ENCODE peak calls at places on chromosomes 13 and 19, in five cellular contexts. S is astrocyte, L is fibroblast of lung, R is esophagus squamous epithelium, W is BE2C. A is an unnamed sample.

GRCh38 chr13:48750588-48751383 is 97.1 kb downstream of the CYSLTR2 start:
- DNase-seq in S (no peak), L (peak), R (no peak), W (no peak), A (no peak)

GRCh38 chr13:60000986-60001385 is 162.7 kb downstream of the DIAPH3 start:
- DNase-seq in S (no peak), L (no peak), R (no peak), W (no peak), A (no peak)

GRCh38 chr13:40026741-40027140 is 371.3 kb downstream of the COG6 start:
- DNase-seq in S (no peak), L (no peak), R (no peak), W (no peak), A (no peak)

GRCh38 chr13:33083054-33083453 is 66.8 kb downstream of the KL start:
- DNase-seq in S (no peak), L (no peak), R (no peak), W (no peak), A (no peak)

GRCh38 chr19:8089664-8090601 is 37.4 kb downstream of the CCL25 start:
- DNase-seq in S (no peak), L (no peak), R (no peak), W (no peak), A (no peak)

GRCh38 chr19:31783592-31783991 is 434.4 kb upstream of the TSHZ3 start:
- DNase-seq in S (no peak), L (no peak), R (no peak), W (no peak), A (no peak)

GRCh38 chr19:53511357-53511756 is 26.6 kb upstream of the ZNF331 start:
- DNase-seq in S (no peak), L (no peak), R (no peak), W (no peak), A (no peak)

GRCh38 chr13:97321101-97321500 is 99.0 kb downstream of the MBNL2 start:
- DNase-seq in S (no peak), L (no peak), R (no peak), W (no peak), A (no peak)

GRCh38 chr19:47436712-47437401 is 17.5 kb upstream of the MEIS3 start:
- DNase-seq in S (no peak), L (peak), R (no peak), W (peak), A (peak)

GRCh38 chr19:17114414-17114831 is 38.8 kb downstream of the MYO9B start:
- DNase-seq in S (peak), L (peak), R (no peak), W (no peak), A (no peak)

GRCh38 chr19:30161770-30162169 is 210.4 kb upstream of the ZNF536 start:
- DNase-seq in S (no peak), L (no peak), R (no peak), W (no peak), A (no peak)

GRCh38 chr19:35756373-35757230 is at the start of gene HSPB6:
- DNase-seq in S (peak), L (peak), R (no peak), W (no peak), A (no peak)

GRCh38 chr13:51717786-51718398 is 86.1 kb downstream of the DHRS12 start:
- DNase-seq in S (no peak), L (no peak), R (no peak), W (no peak), A (no peak)

GRCh38 chr19:4173479-4174211 is 8.7 kb downstream of the SIRT6 start:
- DNase-seq in S (no peak), L (no peak), R (no peak), W (no peak), A (no peak)

GRCh38 chr19:42487025-42487797 is 41.1 kb downstream of the CEACAM1 start:
- DNase-seq in S (no peak), L (no peak), R (no peak), W (no peak), A (no peak)

GRCh38 chr13:112876305-112877000 is 92.6 kb upstream of the MCF2L start:
- DNase-seq in S (no peak), L (no peak), R (no peak), W (no peak), A (no peak)

GRCh38 chr13:114284680-114285079 is 3.3 kb downstream of the UPF3A start:
- DNase-seq in S (no peak), L (no peak), R (no peak), W (no peak), A (no peak)

GRCh38 chr13:97224544-97225324 is 2.6 kb downstream of the MBNL2 start:
- DNase-seq in S (peak), L (peak), R (no peak), W (no peak), A (no peak)

GRCh38 chr19:30145467-30145866 is 203.4 kb downstream of the URI1 start:
- DNase-seq in S (no peak), L (no peak), R (no peak), W (no peak), A (no peak)

GRCh38 chr19:2149980-2150793 is 1.2 kb downstream of the AP3D1 start:
- DNase-seq in S (no peak), L (peak), R (no peak), W (no peak), A (no peak)

GRCh38 chr19:40799558-40800338 is 757 bp downstream of the EGLN2 start:
- DNase-seq in S (no peak), L (no peak), R (no peak), W (peak), A (no peak)

GRCh38 chr19:33159893-33160292 is 28.0 kb downstream of the WDR88 start:
- DNase-seq in S (no peak), L (no peak), R (no peak), W (no peak), A (no peak)

GRCh38 chr13:40982772-40983171 is 36.3 kb downstream of the ELF1 start:
- DNase-seq in S (peak), L (peak), R (no peak), W (no peak), A (peak)

GRCh38 chr13:26132756-26133155 is 80.9 kb upstream of the SHISA2 start:
- DNase-seq in S (peak), L (peak), R (no peak), W (no peak), A (no peak)
- TF ChIP-seq CTCF in S (peak), L (peak), R (no peak), W (peak), A (no peak)

GRCh38 chr13:58461217-58461616 is 829.7 kb downstream of the PCDH17 start:
- DNase-seq in S (no peak), L (no peak), R (no peak), W (peak), A (no peak)
- TF ChIP-seq CTCF in S (no peak), L (no peak), R (no peak), W (no peak), A (no peak)

DNA sequence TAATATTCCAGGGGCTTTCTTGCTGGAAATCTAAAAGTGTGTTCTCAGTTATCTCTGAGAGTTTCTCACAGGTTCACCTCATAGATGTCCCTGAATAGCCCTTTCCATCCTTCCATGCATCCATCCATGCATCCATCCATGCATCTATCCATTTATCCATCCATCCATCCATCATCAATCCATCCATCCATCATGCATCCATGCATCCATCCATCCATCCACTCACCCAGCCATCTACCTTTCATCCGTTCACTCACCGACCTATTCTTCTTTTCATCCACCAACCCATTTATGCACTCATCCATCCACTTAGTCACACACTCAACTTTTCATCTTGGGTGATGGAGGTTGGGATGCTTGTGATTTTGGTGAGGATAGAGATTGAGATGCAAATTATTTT is 7.4 kb upstream of the ADGRE3 start:
- DNase-seq in S (no peak), L (no peak), R (no peak), W (no peak), A (no peak)
- TF ChIP-seq CTCF in S (no peak), L (no peak), R (no peak), W (no peak), A (no peak)

GRCh38 chr19:11346104-11346940 is at the start of the genes CCDC159 and TMEM205:
- DNase-seq in S (peak), L (peak), R (peak), W (peak), A (peak)
- TF ChIP-seq CTCF in S (no peak), L (no peak), R (no peak), W (peak), A (peak)

A was measured in GM12864.